ENCODE peak calls at places on chromosomes 3 and 15, in four cellular contexts. C, O, T and P are unnamed samples.

GRCh38 chr3:157905885-157906284 is 200.3 kb downstream of the SHOX2 start:
- DNase-seq in C (no peak), O (no peak), T (no peak), P (no peak)

GRCh38 chr3:51620543-51620942 is 50.5 kb upstream of the TEX264 start:
- DNase-seq in C (no peak), O (no peak), T (no peak), P (no peak)

GRCh38 chr3:108406063-108406660 is 104.2 kb downstream of the MYH15 start:
- DNase-seq in C (peak), O (no peak), T (no peak), P (no peak)

GRCh38 chr3:128426128-128426921 is 40.4 kb downstream of the DNAJB8 start:
- DNase-seq in C (peak), O (peak), T (no peak), P (no peak)

GRCh38 chr3:122786067-122786466 is 7.6 kb downstream of the HSPBAP1 start:
- DNase-seq in C (no peak), O (no peak), T (no peak), P (no peak)

GRCh38 chr3:187041362-187042061 is 97.8 kb downstream of the RPL39L start:
- DNase-seq in C (no peak), O (no peak), T (no peak), P (no peak)

GRCh38 chr15:90895571-90896117 is 7.5 kb upstream of the MAN2A2 start:
- DNase-seq in C (peak), O (peak), T (no peak), P (peak)

GRCh38 chr3:135329479-135329878 is 534.4 kb downstream of the EPHB1 start:
- DNase-seq in C (no peak), O (no peak), T (no peak), P (no peak)

GRCh38 chr3:8724108-8724752 is 9.4 kb upstream of the CAV3 start:
- DNase-seq in C (no peak), O (peak), T (no peak), P (no peak)

GRCh38 chr3:43695863-43696262 is 5.1 kb downstream of the ABHD5 start:
- DNase-seq in C (no peak), O (no peak), T (no peak), P (no peak)

GRCh38 chr15:67504061-67504460 is 16.9 kb upstream of the C15orf61 start:
- DNase-seq in C (no peak), O (no peak), T (no peak), P (no peak)

GRCh38 chr15:89768071-89768500 is 8.0 kb upstream of the MESP2 start:
- DNase-seq in C (no peak), O (no peak), T (no peak), P (no peak)

GRCh38 chr15:78374436-78375393 is 34.6 kb downstream of the CRABP1 start:
- DNase-seq in C (no peak), O (no peak), T (no peak), P (no peak)

GRCh38 chr15:61081028-61081322 is 148.1 kb downstream of the RORA start:
- DNase-seq in C (no peak), O (no peak), T (no peak), P (peak)